ENCODE peak calls at places on chromosomes 11 and 22, in ten cellular contexts. N is H7; F is adrenal gland; B is heart right ventricle; H is iPS DF 6.9; M is naive thymus-derived CD4-positive, alpha-beta T cell; Q is stomach; K is K562; O is fibroblast of villous mesenchyme; V is PC-3. J is an unnamed sample.

GRCh38 chr11:56849852-56850251 is 101.4 kb upstream of the OR9G4 start:
- DNase-seq in H (no peak), B (no peak), N (no peak), M (no peak), O (no peak), V (no peak), Q (no peak), F (no peak), K (no peak), J (no peak)

GRCh38 chr22:47231759-47232158 is 469.3 kb downstream of the TBC1D22A start:
- DNase-seq in K (no peak), O (no peak), F (no peak), H (no peak), M (no peak), V (no peak), B (no peak), Q (no peak), N (no peak), J (no peak)

GRCh38 chr11:67648140-67648795 is 2.3 kb downstream of the ACY3 start:
- DNase-seq in F (no peak), K (peak), B (no peak), M (peak), V (no peak), N (peak), Q (peak), O (no peak), H (no peak), J (no peak)

GRCh38 chr11:72012897-72013721 is 14.4 kb downstream of the IL18BP start:
- DNase-seq in O (peak), B (peak), K (no peak), N (peak), M (no peak), Q (peak), H (no peak), V (peak), F (peak), J (peak)

GRCh38 chr11:25535462-25535861 is 796.5 kb upstream of the ANO3 start:
- DNase-seq in K (no peak), V (no peak), M (no peak), H (no peak), O (no peak), F (peak), B (no peak), Q (no peak), N (no peak), J (peak)

GRCh38 chr11:72617080-72617744 is 57.0 kb downstream of the PDE2A start:
- DNase-seq in Q (no peak), N (no peak), H (no peak), M (no peak), O (peak), F (peak), K (no peak), V (no peak), B (no peak), J (no peak)

GRCh38 chr11:115178705-115179104 is 325.5 kb downstream of the CADM1 start:
- DNase-seq in N (no peak), F (no peak), H (no peak), Q (no peak), O (no peak), V (no peak), M (no peak), B (no peak), K (no peak), J (no peak)

GRCh38 chr11:115469361-115469760 is 34.9 kb downstream of the CADM1 start:
- DNase-seq in K (no peak), H (no peak), V (no peak), F (no peak), B (no peak), M (no peak), O (no peak), N (no peak), Q (no peak), J (no peak)

GRCh38 chr11:20159680-20160381 is 444 bp downstream of the DBX1 start:
- DNase-seq in V (no peak), H (no peak), F (no peak), Q (no peak), K (no peak), N (peak), M (no peak), O (no peak), B (no peak), J (no peak)

GRCh38 chr11:58629857-58630256 is 7.4 kb downstream of the CNTF start:
- DNase-seq in K (peak), F (peak), B (no peak), N (peak), M (peak), Q (no peak), V (peak), H (peak), O (peak), J (no peak)

GRCh38 chr11:17790453-17790852 is 55.9 kb downstream of the KCNC1 start:
- DNase-seq in V (peak), N (no peak), Q (no peak), H (no peak), O (peak), B (no peak), F (no peak), M (no peak), K (no peak), J (no peak)

GRCh38 chr11:95715777-95716241 is 73.8 kb downstream of the FAM76B start:
- DNase-seq in B (no peak), H (no peak), O (no peak), N (no peak), V (peak), K (no peak), Q (no peak), F (no peak), M (no peak), J (no peak)

GRCh38 chr22:28594784-28595324 is 84.8 kb downstream of the TTC28 start:
- DNase-seq in Q (no peak), M (peak), V (peak), F (no peak), H (peak), K (peak), B (no peak), N (peak), O (peak), J (no peak)

GRCh38 chr11:109929308-109929707 is 163.9 kb upstream of the ZC3H12C start:
- DNase-seq in V (no peak), F (no peak), N (no peak), Q (no peak), O (no peak), H (no peak), M (no peak), B (no peak), K (no peak), J (no peak)

GRCh38 chr11:36699271-36699670 is 101.2 kb upstream of the RAG2 start:
- DNase-seq in V (no peak), M (no peak), B (no peak), Q (no peak), F (no peak), N (no peak), K (no peak), H (no peak), O (no peak), J (no peak)

GRCh38 chr22:32327066-32327465 is 30.6 kb upstream of the RFPL3 start:
- DNase-seq in M (no peak), V (peak), H (no peak), N (no peak), Q (peak), B (no peak), F (no peak), K (no peak), O (no peak), J (peak)

GRCh38 chr11:15565846-15566245 is 451.1 kb downstream of the INSC start:
- DNase-seq in F (no peak), Q (no peak), H (no peak), N (no peak), O (no peak), B (peak), V (no peak), M (no peak), K (no peak), J (no peak)

GRCh38 chr11:8242113-8242475 is 21.6 kb downstream of the LMO1 start:
- DNase-seq in F (no peak), K (no peak), M (no peak), O (no peak), N (peak), B (no peak), H (no peak), V (no peak), Q (no peak), J (no peak)

GRCh38 chr11:11025087-11025486 is 167.2 kb upstream of the ZBED5 start:
- DNase-seq in N (no peak), H (no peak), K (no peak), O (no peak), M (no peak), Q (no peak), V (peak), B (no peak), F (no peak), J (no peak)

GRCh38 chr22:38180841-38181452 is 683 bp downstream of the PLA2G6 start:
- DNase-seq in H (no peak), M (peak), N (no peak), Q (peak), B (no peak), F (peak), V (peak), O (peak), K (peak), J (peak)

GRCh38 chr11:65589444-65590239 is 6.0 kb downstream of the KCNK7 start:
- DNase-seq in K (peak), B (no peak), M (no peak), N (no peak), V (no peak), H (no peak), F (no peak), O (no peak), Q (no peak), J (no peak)

GRCh38 chr22:50665212-50665611 is 7.4 kb upstream of the SHANK3 start:
- DNase-seq in Q (no peak), H (no peak), V (no peak), B (no peak), M (no peak), O (no peak), N (no peak), K (no peak), F (no peak), J (no peak)

GRCh38 chr11:17351510-17352176 is at the start of gene NCR3LG1:
- DNase-seq in K (peak), O (peak), N (peak), F (peak), H (no peak), Q (peak), M (peak), V (no peak), B (peak), J (peak)

GRCh38 chr22:26669060-26669481 is 11.7 kb downstream of the MIAT start:
- DNase-seq in O (peak), V (peak), B (no peak), F (no peak), H (peak), N (peak), Q (no peak), K (no peak), M (no peak), J (no peak)

GRCh38 chr11:3049430-3050243 is 7.6 kb downstream of the CARS1 start:
- DNase-seq in O (peak), V (peak), N (no peak), K (no peak), B (peak), M (no peak), H (no peak), Q (peak), F (peak), J (peak)

GRCh38 chr22:17903564-17904295 is 120.6 kb downstream of the MICAL3 start:
- DNase-seq in V (no peak), O (no peak), F (no peak), H (no peak), M (no peak), N (peak), B (peak), Q (no peak), K (no peak), J (no peak)

GRCh38 chr22:19432092-19432844 is at the start of gene MRPL40:
- DNase-seq in O (peak), B (peak), F (peak), N (peak), K (peak), H (peak), Q (peak), M (peak), V (peak), J (peak)

GRCh38 chr11:119356349-119357031 is 10.0 kb upstream of the MFRP start:
- DNase-seq in M (peak), O (peak), K (peak), B (peak), H (no peak), Q (peak), V (peak), F (peak), N (peak), J (peak)

GRCh38 chr11:85705805-85706204 is 19.8 kb upstream of the CCDC89 start:
- DNase-seq in H (no peak), M (no peak), N (no peak), B (no peak), V (no peak), O (no peak), Q (no peak), F (no peak), K (no peak), J (no peak)

GRCh38 chr22:38104084-38104483 is 6.4 kb downstream of the BAIAP2L2 start:
- DNase-seq in Q (no peak), K (peak), M (no peak), H (no peak), N (peak), O (peak), V (peak), F (no peak), B (no peak), J (no peak)

GRCh38 chr22:43404673-43405385 is 7.0 kb upstream of the MPPED1 start:
- DNase-seq in H (no peak), B (no peak), Q (peak), N (no peak), F (no peak), V (no peak), K (no peak), M (no peak), O (no peak), J (no peak)

DNA sequence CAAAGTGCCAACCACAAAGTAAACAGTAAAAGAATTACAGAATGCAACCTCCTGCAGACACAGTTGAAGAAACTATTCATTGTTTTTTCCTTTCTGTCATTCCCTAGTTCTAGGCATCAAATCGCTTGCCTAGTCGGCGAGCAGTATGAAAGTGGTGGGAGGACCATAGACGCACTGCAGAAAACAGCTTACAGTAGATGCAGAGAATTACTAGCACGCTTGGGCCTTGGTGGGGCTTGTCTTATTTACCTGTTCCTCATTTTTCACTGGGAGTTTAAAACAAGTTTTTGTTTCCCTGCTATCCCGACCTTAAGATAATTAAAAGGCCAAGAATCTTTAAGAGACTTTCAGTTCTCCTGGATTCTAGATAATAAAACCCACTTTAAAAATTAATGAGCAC is 742 bp upstream of the ARL14EP start:
- DNase-seq in N (no peak), F (no peak), B (no peak), O (no peak), M (no peak), K (no peak), V (no peak), Q (no peak), H (no peak), J (no peak)
- H3K4me3 ChIP-seq in N (no peak), F (no peak), B (peak), O (peak), M (peak), K (peak), V (peak), Q (peak), H (no peak), J (peak)

GRCh38 chr11:122714484-122714883 is 59.0 kb downstream of the UBASH3B start:
- DNase-seq in M (no peak), H (no peak), V (no peak), N (no peak), B (no peak), F (peak), Q (no peak), K (no peak), O (no peak), J (no peak)
- H3K4me3 ChIP-seq in M (no peak), H (no peak), V (no peak), N (no peak), B (no peak), F (no peak), Q (no peak), K (no peak), O (no peak), J (no peak)

GRCh38 chr22:24434472-24435322 is 7.3 kb downstream of the ADORA2A start:
- DNase-seq in K (no peak), O (peak), F (peak), V (no peak), M (peak), B (no peak), H (no peak), N (peak), Q (peak), J (no peak)
- H3K4me3 ChIP-seq in K (no peak), O (no peak), F (no peak), V (no peak), M (peak), B (no peak), H (no peak), N (no peak), Q (no peak), J (no peak)

DNA sequence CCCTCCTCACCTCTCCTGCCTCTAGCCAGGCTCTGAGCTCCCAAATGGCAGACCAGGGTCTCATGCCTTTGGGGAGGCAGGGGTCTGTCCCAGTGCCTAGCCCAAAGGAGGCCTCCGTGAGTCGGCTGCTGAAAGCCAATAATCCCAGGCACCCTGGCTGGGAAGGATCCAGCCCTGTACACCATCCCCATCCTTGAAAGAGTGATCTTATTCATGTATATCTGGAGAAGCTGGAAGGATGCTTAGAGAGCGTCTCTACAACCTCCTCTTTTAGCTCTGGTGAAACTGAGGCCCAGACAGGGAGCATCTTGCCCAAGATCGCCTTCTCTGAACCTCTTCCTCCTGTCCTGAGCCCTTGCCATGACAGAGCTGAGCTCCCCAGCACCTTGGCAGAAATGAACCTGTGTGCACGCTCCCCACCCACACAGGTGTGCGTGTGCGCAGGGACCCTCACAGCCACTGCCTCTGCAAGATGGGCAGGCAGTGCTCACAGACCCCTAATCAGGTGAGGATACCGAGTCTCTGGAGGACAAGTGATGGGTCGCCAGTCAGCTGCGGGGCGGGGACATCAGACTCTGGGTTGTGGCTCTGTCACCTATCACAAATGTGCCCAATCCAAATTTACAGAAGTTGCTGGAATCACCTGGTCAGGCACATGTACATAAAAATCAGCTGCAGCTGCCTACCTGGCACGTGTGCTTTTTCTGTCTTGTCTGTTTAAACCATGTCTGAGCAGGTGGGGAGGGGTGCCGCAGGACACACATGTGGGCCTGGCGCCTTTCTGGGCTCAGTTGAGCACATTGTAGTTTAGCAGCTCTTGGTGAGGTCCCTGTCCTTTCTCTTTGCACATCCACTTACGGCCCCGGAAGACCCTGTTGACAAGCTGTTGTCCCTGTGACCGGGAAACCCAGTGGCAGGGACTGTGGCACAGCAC is 49.3 kb upstream of the WNT7B start:
- DNase-seq in F (peak), Q (no peak), B (no peak), M (no peak), H (no peak), V (no peak), K (no peak), O (no peak), N (peak), J (peak)
- H3K4me3 ChIP-seq in F (no peak), Q (no peak), B (peak), M (no peak), H (no peak), V (no peak), K (no peak), O (no peak), N (no peak), J (no peak)

GRCh38 chr11:124209824-124210357 is 26.7 kb downstream of the OR10D3 start:
- DNase-seq in H (no peak), M (no peak), B (no peak), Q (no peak), N (no peak), O (no peak), F (no peak), K (no peak), V (no peak), J (no peak)

GRCh38 chr11:124207102-124207792 is 24.1 kb downstream of the OR10D3 start:
- DNase-seq in K (peak), M (no peak), N (no peak), B (no peak), H (no peak), O (no peak), V (no peak), Q (no peak), F (no peak), J (no peak)

GRCh38 chr11:124214027-124214426 is 26.9 kb upstream of the OR8G1 start:
- DNase-seq in H (no peak), V (no peak), F (no peak), Q (no peak), B (no peak), O (no peak), N (no peak), K (no peak), M (no peak), J (no peak)

GRCh38 chr11:124210421-124210820 is 27.3 kb downstream of the OR10D3 start:
- DNase-seq in N (no peak), K (no peak), B (no peak), Q (no peak), H (no peak), O (no peak), M (no peak), V (no peak), F (no peak), J (peak)
- H3K4me3 ChIP-seq in N (no peak), K (no peak), B (no peak), Q (no peak), H (no peak), O (no peak), M (no peak), V (no peak), F (no peak), J (no peak)

DNA sequence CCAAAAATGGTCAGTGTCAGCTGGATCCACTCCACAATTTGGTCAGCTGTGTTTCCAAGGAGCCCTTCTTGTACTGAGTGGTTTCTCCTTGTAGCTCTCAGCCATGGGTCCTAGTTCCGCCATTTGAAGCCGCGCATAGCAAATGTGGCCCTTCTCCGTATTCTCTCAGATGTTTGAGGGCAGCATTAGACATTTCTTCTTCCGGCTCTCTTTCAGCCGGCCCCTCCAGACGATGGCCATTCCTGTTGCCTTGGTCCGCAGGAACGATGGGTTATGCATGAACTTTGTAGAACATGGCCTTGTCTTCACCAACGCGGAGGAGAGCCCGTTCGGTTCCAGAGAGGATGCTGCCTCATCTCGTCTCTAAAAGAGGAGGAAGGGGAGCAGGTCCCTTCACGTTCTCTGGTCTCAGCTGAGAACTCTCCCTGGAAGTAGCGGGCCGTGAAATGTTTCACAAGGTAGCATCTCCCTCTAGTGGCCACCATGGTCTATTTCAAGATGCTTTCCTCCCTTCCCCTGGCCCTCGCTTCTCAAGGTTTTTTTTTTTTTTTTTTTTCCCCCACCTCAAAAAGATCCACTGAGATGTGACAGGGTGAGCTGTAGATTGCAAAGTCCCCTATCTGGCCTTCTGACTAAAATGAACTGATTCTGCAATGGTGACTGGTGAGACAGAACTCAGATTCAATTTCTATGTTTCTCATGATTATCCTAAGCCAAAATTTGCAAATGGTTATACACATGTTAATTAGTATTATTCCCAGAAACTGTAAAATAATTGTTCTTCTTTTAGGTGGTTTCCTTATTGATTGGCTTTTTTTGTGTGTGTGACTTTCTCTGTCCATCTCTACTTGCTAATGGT is 19.8 kb upstream of the PLET1 start:
- DNase-seq in F (peak), V (peak), B (no peak), M (peak), Q (peak), H (peak), O (peak), K (peak), N (peak), J (peak)
- H3K4me3 ChIP-seq in F (no peak), V (peak), B (peak), M (peak), Q (peak), H (peak), O (peak), K (peak), N (peak), J (peak)

GRCh38 chr22:25070870-25071465 is 118.5 kb downstream of the KIAA1671 start:
- DNase-seq in O (peak), N (no peak), H (no peak), K (no peak), V (no peak), Q (no peak), F (no peak), B (no peak), M (no peak), J (no peak)
- H3K4me3 ChIP-seq in O (no peak), N (no peak), H (no peak), K (no peak), V (no peak), Q (peak), F (no peak), B (no peak), M (peak), J (peak)

GRCh38 chr11:96949464-96949863 is 559.7 kb downstream of the JRKL start:
- DNase-seq in O (no peak), V (no peak), F (no peak), Q (no peak), H (no peak), N (no peak), M (no peak), K (no peak), B (no peak), J (no peak)
- H3K4me3 ChIP-seq in O (no peak), V (no peak), F (no peak), Q (no peak), H (no peak), N (no peak), M (no peak), K (no peak), B (no peak), J (no peak)